ENCODE peak calls at places on chromosomes 12 and 14, in five cellular contexts. H is activated gamma-delta T cell treated with anti-CD3 and anti-CD28 coated beads, Interleukin-2, amount 50 U/mL, for 16 hours; G is fibroblast of mammary gland; N is left cardiac atrium; R is GM04504. E is an unnamed sample.

GRCh38 chr14:34433957-34434356 is 28.1 kb downstream of the SPTSSA start:
- DNase-seq in H (no peak), G (no peak), N (no peak), R (no peak), E (no peak)

GRCh38 chr14:74661726-74662450 is 49.9 kb upstream of the LTBP2 start:
- DNase-seq in H (no peak), G (no peak), N (peak; percentile 63), R (no peak), E (no peak)

GRCh38 chr12:6644903-6645302 is 2.3 kb downstream of the ACRBP start:
- DNase-seq in H (no peak), G (no peak), N (peak; percentile 41), R (no peak), E (no peak)

GRCh38 chr12:79409562-79409961 is 281.2 kb downstream of the PAWR start:
- DNase-seq in H (no peak), G (peak; percentile 58), N (no peak), R (peak; percentile 66), E (no peak)

GRCh38 chr14:99252940-99253868 is 18.8 kb downstream of the BCL11B start:
- DNase-seq in H (no peak), G (no peak), N (no peak), R (no peak), E (peak; percentile 16)

GRCh38 chr14:103361868-103362267 is 23.3 kb upstream of the MARK3 start:
- DNase-seq in H (no peak), G (peak; percentile 98), N (no peak), R (peak; percentile 88), E (no peak)

GRCh38 chr12:115294443-115295133 is 610.6 kb upstream of the TBX3 start:
- DNase-seq in H (no peak), G (no peak), N (no peak), R (no peak), E (no peak)

GRCh38 chr12:107605293-107605692 is 80.3 kb upstream of the PWP1 start:
- DNase-seq in H (no peak), G (no peak), N (no peak), R (no peak), E (peak; percentile 4)

GRCh38 chr14:52703225-52703624 is 3.8 kb upstream of the PSMC6 start:
- DNase-seq in H (no peak), G (peak; percentile 98), N (peak; percentile 45), R (peak; percentile 95), E (no peak)

GRCh38 chr12:107775093-107775721 is 703 bp downstream of the ASCL4 start:
- DNase-seq in H (no peak), G (no peak), N (no peak), R (no peak), E (no peak)

GRCh38 chr12:19994970-19995369 is 373.4 kb upstream of the PDE3A start:
- DNase-seq in H (no peak), G (peak; percentile 24), N (no peak), R (no peak), E (no peak)

GRCh38 chr12:106897082-106897481 is 58.6 kb upstream of the TMEM263 start:
- DNase-seq in H (no peak), G (peak; percentile 50), N (no peak), R (no peak), E (no peak)

GRCh38 chr12:1429980-1430379 is 164.4 kb downstream of the FBXL14 start:
- DNase-seq in H (no peak), G (peak; percentile 99), N (no peak), R (peak; percentile 83), E (no peak)

GRCh38 chr14:105882626-105883025 is 356.2 kb downstream of the TMEM121 start:
- DNase-seq in H (no peak), G (no peak), N (no peak), R (no peak), E (no peak)

E was measured in NCI-H345.